ENCODE peak calls at places on chromosomes 12 and 14, in ten cellular contexts. One of them, this sample, is unnamed.

GRCh38 chr12:16300222-16300621 is 22.7 kb upstream of the SLC15A5 start:
- DNase-seq in K562: no peak
- DNase-seq in neuronal stem cell: no peak
- DNase-seq in IMR-90: peak
- DNase-seq in colonic mucosa: no peak
- DNase-seq in HCT116: no peak
- DNase-seq in Karpas-422: no peak
- DNase-seq in mammary epithelial cell: no peak
- DNase-seq in GM23248: peak
- DNase-seq in NT2/D1: peak
- DNase-seq in this sample: no peak

GRCh38 chr12:12229556-12230092 is 37.2 kb downstream of the LRP6 start:
- DNase-seq in K562: no peak
- DNase-seq in neuronal stem cell: no peak
- DNase-seq in IMR-90: peak
- DNase-seq in colonic mucosa: no peak
- DNase-seq in HCT116: no peak
- DNase-seq in Karpas-422: no peak
- DNase-seq in mammary epithelial cell: no peak
- DNase-seq in GM23248: no peak
- DNase-seq in NT2/D1: no peak
- DNase-seq in this sample: no peak

GRCh38 chr12:6554990-6555691 is 701 bp downstream of the IFFO1 start:
- DNase-seq in K562: no peak
- DNase-seq in neuronal stem cell: no peak
- DNase-seq in IMR-90: no peak
- DNase-seq in colonic mucosa: no peak
- DNase-seq in HCT116: no peak
- DNase-seq in Karpas-422: peak
- DNase-seq in mammary epithelial cell: no peak
- DNase-seq in GM23248: peak
- DNase-seq in NT2/D1: no peak
- DNase-seq in this sample: peak

GRCh38 chr12:7970475-7971252 is 34.7 kb upstream of the SLC2A3 start:
- DNase-seq in K562: peak
- DNase-seq in neuronal stem cell: peak
- DNase-seq in IMR-90: peak
- DNase-seq in colonic mucosa: peak
- DNase-seq in HCT116: peak
- DNase-seq in Karpas-422: peak
- DNase-seq in mammary epithelial cell: peak
- DNase-seq in GM23248: peak
- DNase-seq in NT2/D1: peak
- DNase-seq in this sample: peak

GRCh38 chr12:113591480-113591971 is 119.9 kb upstream of the LHX5 start:
- DNase-seq in K562: peak
- DNase-seq in neuronal stem cell: no peak
- DNase-seq in IMR-90: no peak
- DNase-seq in colonic mucosa: no peak
- DNase-seq in HCT116: no peak
- DNase-seq in Karpas-422: no peak
- DNase-seq in mammary epithelial cell: no peak
- DNase-seq in GM23248: no peak
- DNase-seq in NT2/D1: no peak
- DNase-seq in this sample: peak

GRCh38 chr12:84803661-84804060 is 108.9 kb downstream of the SLC6A15 start:
- DNase-seq in K562: no peak
- DNase-seq in neuronal stem cell: no peak
- DNase-seq in IMR-90: no peak
- DNase-seq in colonic mucosa: no peak
- DNase-seq in HCT116: no peak
- DNase-seq in Karpas-422: no peak
- DNase-seq in mammary epithelial cell: no peak
- DNase-seq in GM23248: no peak
- DNase-seq in NT2/D1: no peak
- DNase-seq in this sample: no peak

GRCh38 chr12:6044082-6044481 is 80.4 kb downstream of the VWF start:
- DNase-seq in K562: no peak
- DNase-seq in neuronal stem cell: no peak
- DNase-seq in IMR-90: no peak
- DNase-seq in colonic mucosa: no peak
- DNase-seq in HCT116: no peak
- DNase-seq in Karpas-422: no peak
- DNase-seq in mammary epithelial cell: peak
- DNase-seq in GM23248: peak
- DNase-seq in NT2/D1: no peak
- DNase-seq in this sample: no peak

GRCh38 chr14:95339301-95339865 is 19.7 kb upstream of the CLMN start:
- DNase-seq in K562: no peak
- DNase-seq in neuronal stem cell: no peak
- DNase-seq in IMR-90: no peak
- DNase-seq in colonic mucosa: peak
- DNase-seq in HCT116: no peak
- DNase-seq in Karpas-422: no peak
- DNase-seq in mammary epithelial cell: no peak
- DNase-seq in GM23248: no peak
- DNase-seq in NT2/D1: no peak
- DNase-seq in this sample: no peak

GRCh38 chr12:123069436-123070266 is 81.2 kb downstream of the PITPNM2 start:
- DNase-seq in K562: no peak
- DNase-seq in neuronal stem cell: no peak
- DNase-seq in IMR-90: no peak
- DNase-seq in colonic mucosa: no peak
- DNase-seq in HCT116: no peak
- DNase-seq in Karpas-422: no peak
- DNase-seq in mammary epithelial cell: no peak
- DNase-seq in GM23248: no peak
- DNase-seq in NT2/D1: no peak
- DNase-seq in this sample: no peak

GRCh38 chr14:99670361-99671229 is 13.5 kb upstream of the CYP46A1 start:
- DNase-seq in K562: no peak
- DNase-seq in neuronal stem cell: peak
- DNase-seq in IMR-90: peak
- DNase-seq in colonic mucosa: no peak
- DNase-seq in HCT116: no peak
- DNase-seq in Karpas-422: no peak
- DNase-seq in mammary epithelial cell: no peak
- DNase-seq in GM23248: peak
- DNase-seq in NT2/D1: no peak
- DNase-seq in this sample: no peak

GRCh38 chr12:93699271-93700141 is 22.3 kb downstream of the CRADD start:
- DNase-seq in K562: no peak
- DNase-seq in neuronal stem cell: no peak
- DNase-seq in IMR-90: peak
- DNase-seq in colonic mucosa: no peak
- DNase-seq in HCT116: no peak
- DNase-seq in Karpas-422: no peak
- DNase-seq in mammary epithelial cell: peak
- DNase-seq in GM23248: peak
- DNase-seq in NT2/D1: peak
- DNase-seq in this sample: no peak

GRCh38 chr12:24943947-24944597 is 4.8 kb downstream of the BCAT1 start:
- DNase-seq in K562: no peak
- DNase-seq in neuronal stem cell: no peak
- DNase-seq in IMR-90: peak
- DNase-seq in colonic mucosa: no peak
- DNase-seq in HCT116: no peak
- DNase-seq in Karpas-422: no peak
- DNase-seq in mammary epithelial cell: no peak
- DNase-seq in GM23248: no peak
- DNase-seq in NT2/D1: no peak
- DNase-seq in this sample: no peak

GRCh38 chr12:97308576-97309198 is 153.9 kb upstream of the RMST start:
- DNase-seq in K562: peak
- DNase-seq in neuronal stem cell: peak
- DNase-seq in IMR-90: peak
- DNase-seq in colonic mucosa: no peak
- DNase-seq in HCT116: peak
- DNase-seq in Karpas-422: peak
- DNase-seq in mammary epithelial cell: peak
- DNase-seq in GM23248: peak
- DNase-seq in NT2/D1: no peak
- DNase-seq in this sample: peak

GRCh38 chr12:88572785-88573565 is 7.3 kb downstream of the KITLG start:
- DNase-seq in K562: no peak
- DNase-seq in neuronal stem cell: no peak
- DNase-seq in IMR-90: no peak
- DNase-seq in colonic mucosa: no peak
- DNase-seq in HCT116: no peak
- DNase-seq in Karpas-422: no peak
- DNase-seq in mammary epithelial cell: no peak
- DNase-seq in GM23248: peak
- DNase-seq in NT2/D1: no peak
- DNase-seq in this sample: no peak

DNA sequence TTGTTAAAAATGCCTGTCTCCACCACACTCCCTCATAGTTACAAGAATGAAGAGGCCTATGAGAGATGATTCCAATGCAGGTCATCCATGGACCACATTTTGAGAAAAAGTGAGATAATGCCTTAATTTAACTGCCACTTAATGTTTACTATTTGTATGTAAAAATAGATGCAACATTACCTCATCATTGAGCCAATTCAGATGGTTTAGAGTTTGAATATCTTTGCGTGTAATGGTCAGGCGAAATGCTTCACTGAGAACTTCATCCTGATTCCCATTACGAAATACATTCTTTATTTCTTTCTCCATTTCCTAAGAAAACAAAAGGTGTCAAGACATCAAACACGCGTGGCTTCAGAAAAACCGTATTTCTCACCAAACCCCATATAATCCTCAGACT is 42.3 kb downstream of the SENP1 start:
- DNase-seq in K562: no peak
- DNase-seq in neuronal stem cell: no peak
- DNase-seq in IMR-90: no peak
- DNase-seq in colonic mucosa: no peak
- DNase-seq in HCT116: no peak
- DNase-seq in Karpas-422: no peak
- DNase-seq in mammary epithelial cell: no peak
- DNase-seq in GM23248: no peak
- DNase-seq in NT2/D1: no peak
- DNase-seq in this sample: no peak
- H3K9ac ChIP-seq in K562: no peak
- H3K9ac ChIP-seq in neuronal stem cell: no peak
- H3K9ac ChIP-seq in IMR-90: no peak
- H3K9ac ChIP-seq in colonic mucosa: no peak
- H3K9ac ChIP-seq in HCT116: no peak
- H3K9ac ChIP-seq in Karpas-422: no peak
- H3K9ac ChIP-seq in mammary epithelial cell: no peak
- H3K9ac ChIP-seq in GM23248: no peak
- H3K9ac ChIP-seq in NT2/D1: no peak
- H3K9ac ChIP-seq in this sample: no peak

GRCh38 chr14:65231286-65231980 is 129.1 kb upstream of the MAX start:
- DNase-seq in K562: no peak
- DNase-seq in neuronal stem cell: no peak
- DNase-seq in IMR-90: no peak
- DNase-seq in colonic mucosa: no peak
- DNase-seq in HCT116: no peak
- DNase-seq in Karpas-422: no peak
- DNase-seq in mammary epithelial cell: no peak
- DNase-seq in GM23248: no peak
- DNase-seq in NT2/D1: no peak
- DNase-seq in this sample: no peak

GRCh38 chr14:65228956-65229355 is 126.6 kb upstream of the MAX start:
- DNase-seq in K562: no peak
- DNase-seq in neuronal stem cell: no peak
- DNase-seq in IMR-90: no peak
- DNase-seq in colonic mucosa: no peak
- DNase-seq in HCT116: no peak
- DNase-seq in Karpas-422: no peak
- DNase-seq in mammary epithelial cell: no peak
- DNase-seq in GM23248: no peak
- DNase-seq in NT2/D1: no peak
- DNase-seq in this sample: no peak

GRCh38 chr14:65229431-65230286 is 127.3 kb upstream of the MAX start:
- DNase-seq in K562: peak
- DNase-seq in neuronal stem cell: peak
- DNase-seq in IMR-90: no peak
- DNase-seq in colonic mucosa: peak
- DNase-seq in HCT116: no peak
- DNase-seq in Karpas-422: peak
- DNase-seq in mammary epithelial cell: peak
- DNase-seq in GM23248: peak
- DNase-seq in NT2/D1: no peak
- DNase-seq in this sample: peak

GRCh38 chr14:65228436-65228835 is 126.1 kb upstream of the MAX start:
- DNase-seq in K562: no peak
- DNase-seq in neuronal stem cell: no peak
- DNase-seq in IMR-90: no peak
- DNase-seq in colonic mucosa: no peak
- DNase-seq in HCT116: no peak
- DNase-seq in Karpas-422: peak
- DNase-seq in mammary epithelial cell: no peak
- DNase-seq in GM23248: no peak
- DNase-seq in NT2/D1: no peak
- DNase-seq in this sample: no peak

GRCh38 chr14:65230287-65230728 is 128.0 kb upstream of the MAX start:
- DNase-seq in K562: peak
- DNase-seq in neuronal stem cell: no peak
- DNase-seq in IMR-90: no peak
- DNase-seq in colonic mucosa: no peak
- DNase-seq in HCT116: no peak
- DNase-seq in Karpas-422: no peak
- DNase-seq in mammary epithelial cell: no peak
- DNase-seq in GM23248: peak
- DNase-seq in NT2/D1: no peak
- DNase-seq in this sample: no peak
- H3K4me3 ChIP-seq in K562: no peak
- H3K4me3 ChIP-seq in neuronal stem cell: peak
- H3K4me3 ChIP-seq in IMR-90: no peak
- H3K4me3 ChIP-seq in colonic mucosa: peak
- H3K4me3 ChIP-seq in HCT116: peak
- H3K4me3 ChIP-seq in Karpas-422: peak
- H3K4me3 ChIP-seq in mammary epithelial cell: no peak
- H3K4me3 ChIP-seq in GM23248: peak
- H3K4me3 ChIP-seq in NT2/D1: no peak
- H3K4me3 ChIP-seq in this sample: peak

DNA sequence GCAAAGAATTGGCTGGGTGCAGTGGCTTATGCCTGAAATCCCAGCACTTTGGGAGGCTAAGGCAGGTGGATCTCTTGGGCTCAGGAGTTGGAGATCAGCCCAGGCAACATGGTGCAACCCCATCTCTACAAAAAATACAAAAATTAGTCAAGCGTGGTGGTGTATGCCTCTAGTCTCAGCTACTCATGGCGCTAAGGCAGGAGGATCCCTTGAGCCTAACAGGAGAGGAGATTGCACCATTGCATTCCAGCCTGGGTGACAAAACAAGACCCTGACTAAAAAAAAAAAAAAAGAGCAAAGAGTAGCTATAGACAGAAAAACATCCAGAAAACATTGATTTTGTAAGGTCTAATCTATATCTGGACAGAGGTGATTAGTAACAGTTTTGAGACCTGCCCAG is 25.0 kb downstream of the KIF21A start:
- DNase-seq in K562: no peak
- DNase-seq in neuronal stem cell: no peak
- DNase-seq in IMR-90: no peak
- DNase-seq in colonic mucosa: no peak
- DNase-seq in HCT116: no peak
- DNase-seq in Karpas-422: no peak
- DNase-seq in mammary epithelial cell: no peak
- DNase-seq in GM23248: no peak
- DNase-seq in NT2/D1: no peak
- DNase-seq in this sample: no peak
- H3K9ac ChIP-seq in K562: no peak
- H3K9ac ChIP-seq in neuronal stem cell: peak
- H3K9ac ChIP-seq in IMR-90: no peak
- H3K9ac ChIP-seq in colonic mucosa: no peak
- H3K9ac ChIP-seq in HCT116: no peak
- H3K9ac ChIP-seq in Karpas-422: no peak
- H3K9ac ChIP-seq in mammary epithelial cell: no peak
- H3K9ac ChIP-seq in GM23248: no peak
- H3K9ac ChIP-seq in NT2/D1: no peak
- H3K9ac ChIP-seq in this sample: no peak

GRCh38 chr14:24339284-24340151 is at the start of gene RIPK3:
- DNase-seq in K562: no peak
- DNase-seq in neuronal stem cell: no peak
- DNase-seq in IMR-90: no peak
- DNase-seq in colonic mucosa: peak
- DNase-seq in HCT116: no peak
- DNase-seq in Karpas-422: peak
- DNase-seq in mammary epithelial cell: no peak
- DNase-seq in GM23248: peak
- DNase-seq in NT2/D1: no peak
- DNase-seq in this sample: peak
- H3K4me3 ChIP-seq in K562: no peak
- H3K4me3 ChIP-seq in neuronal stem cell: no peak
- H3K4me3 ChIP-seq in IMR-90: no peak
- H3K4me3 ChIP-seq in colonic mucosa: peak
- H3K4me3 ChIP-seq in HCT116: no peak
- H3K4me3 ChIP-seq in Karpas-422: peak
- H3K4me3 ChIP-seq in mammary epithelial cell: no peak
- H3K4me3 ChIP-seq in GM23248: peak
- H3K4me3 ChIP-seq in NT2/D1: no peak
- H3K4me3 ChIP-seq in this sample: peak